ENCODE peak calls at places on chromosomes 2 and 18, in five cellular contexts. One of them, this sample, is unnamed.

GRCh38 chr18:35851286-35851967 is 121.1 kb upstream of the RMP24 start:
- DNase-seq in SJSA1: no peak
- DNase-seq in AG04450: no peak
- DNase-seq in cardiac muscle cell: no peak
- DNase-seq in colonic mucosa: no peak
- DNase-seq in this sample: no peak

GRCh38 chr2:181152221-181152620 is 171.8 kb downstream of the UBE2E3 start:
- DNase-seq in colonic mucosa: no peak
- DNase-seq in SJSA1: no peak
- DNase-seq in cardiac muscle cell: no peak
- DNase-seq in AG04450: no peak
- DNase-seq in this sample: no peak

GRCh38 chr2:168920504-168921157 is 19.5 kb downstream of the G6PC2 start:
- DNase-seq in cardiac muscle cell: peak
- DNase-seq in colonic mucosa: no peak
- DNase-seq in AG04450: peak
- DNase-seq in SJSA1: no peak
- DNase-seq in this sample: no peak

GRCh38 chr2:100163605-100164004 is 21.2 kb upstream of the AFF3 start:
- DNase-seq in colonic mucosa: no peak
- DNase-seq in cardiac muscle cell: no peak
- DNase-seq in SJSA1: no peak
- DNase-seq in AG04450: no peak
- DNase-seq in this sample: no peak

GRCh38 chr2:192030289-192030688 is 164.4 kb downstream of the TMEFF2 start:
- DNase-seq in SJSA1: no peak
- DNase-seq in cardiac muscle cell: peak
- DNase-seq in AG04450: no peak
- DNase-seq in colonic mucosa: no peak
- DNase-seq in this sample: peak

GRCh38 chr18:9614401-9615279 is at the start of gene PPP4R1:
- DNase-seq in colonic mucosa: peak
- DNase-seq in cardiac muscle cell: peak
- DNase-seq in AG04450: no peak
- DNase-seq in SJSA1: peak
- DNase-seq in this sample: no peak

GRCh38 chr2:216555274-216555673 is 56.6 kb downstream of the RPL37A start:
- DNase-seq in AG04450: no peak
- DNase-seq in cardiac muscle cell: peak
- DNase-seq in colonic mucosa: no peak
- DNase-seq in SJSA1: no peak
- DNase-seq in this sample: no peak

GRCh38 chr2:9637330-9637729 is 6.5 kb upstream of the YWHAQ start:
- DNase-seq in AG04450: no peak
- DNase-seq in SJSA1: no peak
- DNase-seq in colonic mucosa: no peak
- DNase-seq in cardiac muscle cell: peak
- DNase-seq in this sample: no peak

GRCh38 chr2:150911766-150912280 is 349.8 kb downstream of the RBM43 start:
- DNase-seq in SJSA1: peak
- DNase-seq in cardiac muscle cell: peak
- DNase-seq in AG04450: peak
- DNase-seq in colonic mucosa: peak
- DNase-seq in this sample: peak

GRCh38 chr18:50982802-50983179 is 15.0 kb downstream of the ELAC1 start:
- DNase-seq in cardiac muscle cell: peak
- DNase-seq in AG04450: no peak
- DNase-seq in colonic mucosa: no peak
- DNase-seq in SJSA1: no peak
- DNase-seq in this sample: no peak

GRCh38 chr18:62069556-62069955 is 117.3 kb downstream of the PIGN start:
- DNase-seq in SJSA1: no peak
- DNase-seq in colonic mucosa: no peak
- DNase-seq in cardiac muscle cell: peak
- DNase-seq in AG04450: no peak
- DNase-seq in this sample: no peak

GRCh38 chr2:45681675-45682074 is 30.2 kb downstream of the PRKCE start:
- DNase-seq in AG04450: peak
- DNase-seq in colonic mucosa: peak
- DNase-seq in cardiac muscle cell: peak
- DNase-seq in SJSA1: peak
- DNase-seq in this sample: peak

GRCh38 chr2:67340118-67341011 is 56.8 kb upstream of the ETAA1 start:
- DNase-seq in colonic mucosa: no peak
- DNase-seq in AG04450: no peak
- DNase-seq in cardiac muscle cell: no peak
- DNase-seq in SJSA1: no peak
- DNase-seq in this sample: no peak

GRCh38 chr2:101520246-101520645 is 45.3 kb upstream of the RFX8 start:
- DNase-seq in SJSA1: no peak
- DNase-seq in cardiac muscle cell: peak
- DNase-seq in AG04450: no peak
- DNase-seq in colonic mucosa: no peak
- DNase-seq in this sample: no peak

GRCh38 chr2:229170907-229171306 is 100.2 kb downstream of the PID1 start:
- DNase-seq in cardiac muscle cell: no peak
- DNase-seq in SJSA1: no peak
- DNase-seq in AG04450: no peak
- DNase-seq in colonic mucosa: no peak
- DNase-seq in this sample: no peak

GRCh38 chr2:42844901-42845685 is 52.7 kb upstream of the HAAO start:
- DNase-seq in colonic mucosa: peak
- DNase-seq in SJSA1: peak
- DNase-seq in cardiac muscle cell: no peak
- DNase-seq in AG04450: peak
- DNase-seq in this sample: peak

GRCh38 chr2:96869281-96869823 is 528 bp downstream of the SEMA4C start:
- DNase-seq in AG04450: no peak
- DNase-seq in colonic mucosa: peak
- DNase-seq in cardiac muscle cell: peak
- DNase-seq in SJSA1: peak
- DNase-seq in this sample: no peak

GRCh38 chr18:11944786-11945185 is 36.5 kb upstream of the IMPA2 start:
- DNase-seq in colonic mucosa: no peak
- DNase-seq in SJSA1: no peak
- DNase-seq in cardiac muscle cell: no peak
- DNase-seq in AG04450: no peak
- DNase-seq in this sample: no peak

GRCh38 chr2:170891893-170892292 is 37.2 kb upstream of the GORASP2 start:
- DNase-seq in colonic mucosa: no peak
- DNase-seq in SJSA1: no peak
- DNase-seq in cardiac muscle cell: no peak
- DNase-seq in AG04450: no peak
- DNase-seq in this sample: no peak

GRCh38 chr2:127080226-127080940 is 26.6 kb downstream of the BIN1 start:
- DNase-seq in SJSA1: no peak
- DNase-seq in AG04450: no peak
- DNase-seq in colonic mucosa: peak
- DNase-seq in cardiac muscle cell: no peak
- DNase-seq in this sample: no peak

GRCh38 chr2:100731535-100731981 is 88.4 kb upstream of the NPAS2 start:
- DNase-seq in colonic mucosa: no peak
- DNase-seq in cardiac muscle cell: peak
- DNase-seq in SJSA1: no peak
- DNase-seq in AG04450: no peak
- DNase-seq in this sample: peak

GRCh38 chr2:42064417-42064942 is 16.7 kb downstream of the PKDCC start:
- DNase-seq in colonic mucosa: peak
- DNase-seq in SJSA1: peak
- DNase-seq in AG04450: peak
- DNase-seq in cardiac muscle cell: peak
- DNase-seq in this sample: no peak

GRCh38 chr2:78589871-78590270 is 435.6 kb upstream of the REG3G start:
- DNase-seq in cardiac muscle cell: no peak
- DNase-seq in colonic mucosa: no peak
- DNase-seq in AG04450: no peak
- DNase-seq in SJSA1: no peak
- DNase-seq in this sample: no peak

GRCh38 chr18:8894823-8895222 is 189.5 kb downstream of the MTCL1 start:
- DNase-seq in cardiac muscle cell: no peak
- DNase-seq in colonic mucosa: no peak
- DNase-seq in AG04450: no peak
- DNase-seq in SJSA1: no peak
- DNase-seq in this sample: no peak

DNA sequence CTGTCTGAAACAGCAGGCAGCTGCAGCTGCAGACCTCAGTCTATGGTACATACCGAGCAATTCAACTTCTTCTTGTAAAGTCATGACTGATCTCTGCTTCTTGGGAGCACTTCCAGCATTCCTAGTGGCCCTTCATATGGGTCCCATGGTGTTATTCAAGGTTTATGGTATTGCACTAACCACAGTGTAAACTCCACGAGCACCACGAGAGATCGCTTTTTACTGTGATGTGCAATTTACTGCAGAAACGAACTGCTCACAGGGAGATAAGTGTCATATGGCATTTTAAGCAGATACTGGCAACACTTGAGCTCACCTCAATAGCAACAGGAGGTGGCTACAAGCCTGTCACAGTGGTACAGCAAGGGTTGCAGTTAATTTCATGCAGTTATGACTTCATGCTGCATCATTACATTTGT is 38.6 kb upstream of the SH3BP4 start:
- DNase-seq in cardiac muscle cell: no peak
- DNase-seq in SJSA1: no peak
- DNase-seq in colonic mucosa: no peak
- DNase-seq in AG04450: peak
- DNase-seq in this sample: no peak
- H3K27ac ChIP-seq in cardiac muscle cell: no peak
- H3K27ac ChIP-seq in SJSA1: no peak
- H3K27ac ChIP-seq in colonic mucosa: no peak
- H3K27ac ChIP-seq in AG04450: no peak
- H3K27ac ChIP-seq in this sample: no peak

GRCh38 chr2:47776621-47777020 is 6.3 kb upstream of the MSH6 start:
- DNase-seq in SJSA1: no peak
- DNase-seq in colonic mucosa: no peak
- DNase-seq in AG04450: no peak
- DNase-seq in cardiac muscle cell: no peak
- DNase-seq in this sample: no peak
- H3K27ac ChIP-seq in SJSA1: no peak
- H3K27ac ChIP-seq in colonic mucosa: no peak
- H3K27ac ChIP-seq in AG04450: no peak
- H3K27ac ChIP-seq in cardiac muscle cell: no peak
- H3K27ac ChIP-seq in this sample: no peak

GRCh38 chr2:200945395-200945729 is 18.1 kb downstream of the ORC2 start:
- DNase-seq in colonic mucosa: no peak
- DNase-seq in SJSA1: no peak
- DNase-seq in cardiac muscle cell: no peak
- DNase-seq in AG04450: no peak
- DNase-seq in this sample: no peak
- H3K27ac ChIP-seq in colonic mucosa: peak
- H3K27ac ChIP-seq in SJSA1: peak
- H3K27ac ChIP-seq in cardiac muscle cell: no peak
- H3K27ac ChIP-seq in AG04450: no peak
- H3K27ac ChIP-seq in this sample: peak

GRCh38 chr2:138589663-138590062 is 88.1 kb downstream of the SPOPL start:
- DNase-seq in AG04450: no peak
- DNase-seq in colonic mucosa: no peak
- DNase-seq in SJSA1: no peak
- DNase-seq in cardiac muscle cell: no peak
- DNase-seq in this sample: no peak
- H3K27ac ChIP-seq in AG04450: no peak
- H3K27ac ChIP-seq in colonic mucosa: no peak
- H3K27ac ChIP-seq in SJSA1: no peak
- H3K27ac ChIP-seq in cardiac muscle cell: no peak
- H3K27ac ChIP-seq in this sample: no peak